ENCODE peak calls at places on chromosome 12, in four cellular contexts. One of them, this sample, is unnamed.

GRCh38 chr12:904010-904414 is 45.5 kb downstream of the RAD52 start:
- DNase-seq in pancreas: no peak
- DNase-seq in A549: no peak
- DNase-seq in AG10803: no peak
- DNase-seq in this sample: no peak

GRCh38 chr12:3117628-3118027 is 40.4 kb downstream of the TSPAN9 start:
- DNase-seq in pancreas: no peak
- DNase-seq in A549: no peak
- DNase-seq in AG10803: peak; percentile 89
- DNase-seq in this sample: peak; percentile 94

GRCh38 chr12:98127336-98127679 is 388.1 kb upstream of the TMPO start:
- DNase-seq in pancreas: no peak
- DNase-seq in A549: no peak
- DNase-seq in AG10803: no peak
- DNase-seq in this sample: no peak

GRCh38 chr12:76391461-76391860 is 43.2 kb upstream of the BBS10 start:
- DNase-seq in pancreas: no peak
- DNase-seq in A549: no peak
- DNase-seq in AG10803: no peak
- DNase-seq in this sample: no peak

GRCh38 chr12:106154781-106155273 is 16.1 kb upstream of the NUAK1 start:
- DNase-seq in pancreas: no peak
- DNase-seq in A549: no peak
- DNase-seq in AG10803: no peak
- DNase-seq in this sample: no peak

GRCh38 chr12:15194947-15195346 is 26.3 kb downstream of the RERG start:
- DNase-seq in pancreas: no peak
- DNase-seq in A549: no peak
- DNase-seq in AG10803: no peak
- DNase-seq in this sample: no peak

GRCh38 chr12:34204830-34205285 is 182.6 kb downstream of the ALG10 start:
- DNase-seq in pancreas: no peak
- DNase-seq in A549: no peak
- DNase-seq in AG10803: no peak
- DNase-seq in this sample: no peak

GRCh38 chr12:65300679-65301349 is 22.3 kb downstream of the MSRB3 start:
- DNase-seq in pancreas: no peak
- DNase-seq in A549: peak; percentile 20
- DNase-seq in AG10803: peak; percentile 13
- DNase-seq in this sample: no peak

GRCh38 chr12:22979854-22980253 is 354.9 kb downstream of the ETNK1 start:
- DNase-seq in pancreas: no peak
- DNase-seq in A549: no peak
- DNase-seq in AG10803: no peak
- DNase-seq in this sample: no peak

GRCh38 chr12:54239568-54239967 is 40.4 kb downstream of the CBX5 start:
- DNase-seq in pancreas: no peak
- DNase-seq in A549: no peak
- DNase-seq in AG10803: no peak
- DNase-seq in this sample: no peak

GRCh38 chr12:48157016-48157888 is at the start of gene ASB8:
- DNase-seq in pancreas: peak; percentile 99
- DNase-seq in A549: peak; percentile 92
- DNase-seq in AG10803: peak; percentile 96
- DNase-seq in this sample: peak; percentile 98

GRCh38 chr12:27334052-27334720 is 1.6 kb downstream of the BMAL2 start:
- DNase-seq in pancreas: no peak
- DNase-seq in A549: no peak
- DNase-seq in AG10803: no peak
- DNase-seq in this sample: no peak

GRCh38 chr12:88946377-88946997 is 366.2 kb upstream of the KITLG start:
- DNase-seq in pancreas: no peak
- DNase-seq in A549: no peak
- DNase-seq in AG10803: peak; percentile 98
- DNase-seq in this sample: peak; percentile 89

GRCh38 chr12:106145539-106146447 is 7.0 kb upstream of the NUAK1 start:
- DNase-seq in pancreas: peak; percentile 49
- DNase-seq in A549: no peak
- DNase-seq in AG10803: peak; percentile 28
- DNase-seq in this sample: no peak

GRCh38 chr12:63040526-63041220 is 105.7 kb upstream of the PPM1H start:
- DNase-seq in pancreas: no peak
- DNase-seq in A549: no peak
- DNase-seq in AG10803: no peak
- DNase-seq in this sample: no peak

GRCh38 chr12:91774471-91774921 is 371.1 kb downstream of the BTG1 start:
- DNase-seq in pancreas: peak; percentile 13
- DNase-seq in A549: no peak
- DNase-seq in AG10803: peak; percentile 29
- DNase-seq in this sample: peak; percentile 78

GRCh38 chr12:20863056-20863455 is 52.6 kb downstream of the SLCO1B3 start:
- DNase-seq in pancreas: no peak
- DNase-seq in A549: no peak
- DNase-seq in AG10803: no peak
- DNase-seq in this sample: no peak

GRCh38 chr12:18752947-18753346 is 15.0 kb downstream of the CAPZA3 start:
- DNase-seq in pancreas: no peak
- DNase-seq in A549: no peak
- DNase-seq in AG10803: no peak
- DNase-seq in this sample: no peak

GRCh38 chr12:116339062-116339461 is 61.6 kb upstream of the MED13L start:
- DNase-seq in pancreas: no peak
- DNase-seq in A549: no peak
- DNase-seq in AG10803: no peak
- DNase-seq in this sample: no peak

GRCh38 chr12:69397978-69398377 is 38.4 kb downstream of the YEATS4 start:
- DNase-seq in pancreas: no peak
- DNase-seq in A549: no peak
- DNase-seq in AG10803: no peak
- DNase-seq in this sample: peak; percentile 59

GRCh38 chr12:49331360-49332222 is 5.4 kb downstream of the C1QL4 start:
- DNase-seq in pancreas: peak; percentile 82
- DNase-seq in A549: peak; percentile 90
- DNase-seq in AG10803: peak; percentile 68
- DNase-seq in this sample: peak; percentile 83

GRCh38 chr12:7933255-7933726 is 2.7 kb downstream of the SLC2A3 start:
- DNase-seq in pancreas: peak; percentile 57
- DNase-seq in A549: peak; percentile 90
- DNase-seq in AG10803: peak; percentile 96
- DNase-seq in this sample: peak; percentile 94

GRCh38 chr12:85424581-85425348 is 144.7 kb downstream of the ALX1 start:
- DNase-seq in pancreas: peak; percentile 44
- DNase-seq in A549: no peak
- DNase-seq in AG10803: peak; percentile 26
- DNase-seq in this sample: peak; percentile 31

GRCh38 chr12:77603923-77604322 is 226.8 kb upstream of the NAV3 start:
- DNase-seq in pancreas: no peak
- DNase-seq in A549: no peak
- DNase-seq in AG10803: no peak
- DNase-seq in this sample: no peak

GRCh38 chr12:122028165-122028591 is 6.5 kb downstream of the BCL7A start:
- DNase-seq in pancreas: no peak
- DNase-seq in A549: no peak
- DNase-seq in AG10803: no peak
- DNase-seq in this sample: no peak

GRCh38 chr12:6735448-6736191 is 11.8 kb downstream of the COPS7A start:
- DNase-seq in pancreas: peak; percentile 70
- DNase-seq in A549: peak; percentile 68
- DNase-seq in AG10803: peak; percentile 72
- DNase-seq in this sample: peak; percentile 62

GRCh38 chr12:112256780-112257179 is 125.5 kb downstream of the HECTD4 start:
- DNase-seq in pancreas: no peak
- DNase-seq in A549: no peak
- DNase-seq in AG10803: no peak
- DNase-seq in this sample: no peak
- H3K4me3 ChIP-seq in pancreas: no peak overlapping the region
- H3K4me3 ChIP-seq in A549: no peak overlapping the region
- H3K4me3 ChIP-seq in AG10803: no peak overlapping the region
- H3K4me3 ChIP-seq in this sample: no peak overlapping the region

DNA sequence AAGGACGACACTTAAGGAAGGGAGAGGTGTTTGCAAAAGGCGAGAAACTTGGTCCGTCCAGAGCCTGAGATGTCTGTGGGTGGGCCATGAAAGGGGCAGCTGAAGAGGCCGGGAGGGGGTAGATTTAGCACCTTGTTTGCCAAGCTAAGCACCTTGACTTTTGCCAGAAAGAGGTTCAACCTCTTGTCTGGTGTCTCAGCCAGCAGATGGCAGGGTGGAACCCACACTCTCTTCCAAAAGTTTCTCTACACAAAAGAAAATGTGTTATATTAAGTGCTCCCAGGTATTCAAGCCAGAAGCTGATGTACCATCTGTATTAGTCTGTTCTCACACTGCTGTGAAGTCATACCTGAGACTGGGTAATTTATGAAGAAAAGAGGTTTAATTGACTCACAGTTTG is 69.9 kb downstream of the SUDS3 start:
- DNase-seq in pancreas: no peak
- DNase-seq in A549: no peak
- DNase-seq in AG10803: no peak
- DNase-seq in this sample: no peak
- TF ChIP-seq CTCF in pancreas: no peak
- TF ChIP-seq CTCF in A549: no peak
- TF ChIP-seq CTCF in AG10803: no peak
- TF ChIP-seq CTCF in this sample: no peak

DNA sequence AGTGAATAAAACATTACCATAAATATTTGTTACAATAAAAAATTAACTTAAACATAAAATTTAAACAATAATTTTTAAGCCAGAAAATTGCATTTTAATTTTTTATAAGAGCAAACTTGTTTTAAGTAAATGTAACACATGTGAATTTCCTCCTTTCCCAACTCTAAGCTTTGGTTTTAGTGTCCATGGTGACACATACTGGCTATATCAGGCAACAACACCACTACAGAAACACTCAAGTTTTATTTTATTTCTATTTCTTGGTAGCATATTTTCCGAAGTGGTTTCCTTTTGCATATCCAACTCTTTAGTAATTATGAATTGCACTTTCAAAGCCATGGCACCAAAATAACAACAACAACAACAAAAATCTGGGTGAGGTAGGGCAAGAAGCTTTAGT is 2.2 kb downstream of the NELL2 start:
- DNase-seq in pancreas: no peak
- DNase-seq in A549: no peak
- DNase-seq in AG10803: peak; percentile 6
- DNase-seq in this sample: peak; percentile 13
- H3K4me3 ChIP-seq in pancreas: no peak overlapping the region
- H3K4me3 ChIP-seq in A549: no peak overlapping the region
- H3K4me3 ChIP-seq in AG10803: no peak overlapping the region
- H3K4me3 ChIP-seq in this sample: no peak overlapping the region

DNA sequence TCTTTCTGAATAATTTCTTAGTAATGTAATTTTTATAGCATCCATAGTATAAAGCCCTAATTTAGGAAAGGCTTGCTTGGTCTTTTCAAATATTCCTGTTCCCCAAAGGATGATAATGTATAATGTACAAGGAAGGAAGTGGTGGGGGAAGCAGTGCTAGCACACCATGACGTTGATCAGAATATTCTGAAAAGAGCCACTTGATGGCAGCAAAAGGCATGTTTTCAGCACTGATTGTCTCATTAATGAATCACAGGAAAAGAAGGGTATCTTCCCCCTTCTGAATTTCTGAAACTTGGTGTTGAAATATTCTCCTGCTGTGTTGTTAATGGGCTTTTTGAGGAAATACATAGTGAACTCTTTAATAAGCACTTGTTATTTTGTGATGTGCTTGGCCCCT is 121.9 kb downstream of the TMEM117 start:
- DNase-seq in pancreas: no peak
- DNase-seq in A549: peak; percentile 21
- DNase-seq in AG10803: peak; percentile 69
- DNase-seq in this sample: peak; percentile 34
- TF ChIP-seq CTCF in pancreas: peak; percentile 15
- TF ChIP-seq CTCF in A549: peak; percentile 59
- TF ChIP-seq CTCF in AG10803: peak; percentile 68
- TF ChIP-seq CTCF in this sample: peak; percentile 46

DNA sequence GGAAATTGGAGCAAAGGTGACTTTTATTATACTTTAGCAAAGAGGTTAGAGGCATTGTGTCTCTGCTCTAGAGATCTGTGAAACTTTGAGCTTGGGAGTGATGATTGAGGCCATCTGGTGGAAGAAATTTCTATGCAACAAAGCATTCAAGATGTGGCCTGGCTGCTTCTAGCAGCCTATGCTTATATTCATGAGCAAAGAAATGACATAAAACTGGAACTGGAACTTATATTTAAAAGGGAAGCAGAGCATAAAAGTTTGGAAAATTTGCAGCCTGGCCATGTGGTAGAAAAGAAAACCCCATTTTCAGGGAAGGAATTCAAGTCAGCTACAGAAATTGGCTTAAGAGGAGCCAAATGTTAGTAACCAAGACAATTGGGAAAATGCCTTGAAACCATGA is 70.4 kb downstream of the SDR9C7 start:
- DNase-seq in pancreas: no peak
- DNase-seq in A549: no peak
- DNase-seq in AG10803: no peak
- DNase-seq in this sample: no peak
- H3K4me3 ChIP-seq in pancreas: no peak overlapping the region
- H3K4me3 ChIP-seq in A549: no peak overlapping the region
- H3K4me3 ChIP-seq in AG10803: no peak overlapping the region
- H3K4me3 ChIP-seq in this sample: no peak overlapping the region

GRCh38 chr12:124100572-124101178 is 127.7 kb downstream of the ZNF664 start:
- DNase-seq in pancreas: no peak
- DNase-seq in A549: no peak
- DNase-seq in AG10803: no peak
- DNase-seq in this sample: no peak
- TF ChIP-seq CTCF in pancreas: no peak
- TF ChIP-seq CTCF in A549: no peak
- TF ChIP-seq CTCF in AG10803: no peak
- TF ChIP-seq CTCF in this sample: no peak

DNA sequence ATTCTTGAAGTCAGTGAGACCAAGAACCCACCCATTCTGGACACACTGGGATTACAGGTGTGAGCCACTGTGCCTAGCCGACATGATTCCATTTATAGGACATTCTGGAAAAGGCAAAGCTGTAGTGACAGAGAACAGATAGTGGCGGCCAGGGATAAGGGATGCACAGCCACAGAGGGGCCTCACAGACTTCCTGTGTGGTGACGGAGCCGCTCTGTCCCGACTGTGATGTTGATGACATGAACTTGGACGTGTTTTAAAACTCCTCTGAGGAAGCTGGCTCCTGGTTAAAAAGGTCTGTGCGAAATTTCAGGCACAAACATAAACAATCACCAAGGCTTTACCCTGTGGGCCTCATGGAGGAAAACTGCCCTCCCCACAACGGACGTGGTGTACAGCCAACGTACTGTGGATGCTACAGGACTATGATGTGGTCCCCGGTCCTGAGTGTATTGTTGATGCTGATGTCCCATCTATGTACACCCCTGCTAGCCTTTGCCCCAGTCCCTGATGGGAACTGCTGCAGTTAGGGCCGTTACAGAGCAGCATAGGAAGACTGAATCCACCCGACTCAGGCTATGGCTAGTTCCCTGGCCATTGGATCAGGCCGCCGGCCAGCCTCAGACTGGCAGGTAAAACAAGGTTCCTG is 15.9 kb downstream of the ZNF605 start:
- DNase-seq in pancreas: no peak
- DNase-seq in A549: no peak
- DNase-seq in AG10803: no peak
- DNase-seq in this sample: no peak
- H3K4me3 ChIP-seq in pancreas: no peak overlapping the region
- H3K4me3 ChIP-seq in A549: no peak overlapping the region
- H3K4me3 ChIP-seq in AG10803: no peak overlapping the region
- H3K4me3 ChIP-seq in this sample: no peak overlapping the region

This sample was measured in fibroblast of villous mesenchyme.